ENCODE peak calls at places on chromosomes 11 and 22, in seven cellular contexts. One of them, this sample, is unnamed.

GRCh38 chr22:46122511-46122971 is 27.8 kb upstream of the PPARA start:
- DNase-seq in kidney glomerular epithelial cell: no peak
- DNase-seq in astrocyte: no peak
- DNase-seq in activated CD4-positive, CD25-positive, alpha-beta regulatory T cell treated with anti-CD3 and anti-CD28 coated beads, Interleukin-2, amount 50 U/mL, for 72 hours: peak
- DNase-seq in stimulated activated naive B cell treated with anti-CD40 and anti-IgM and Interleukin-4, amounts not matched to agents 10 μg/mL and 1 μg/mL and 100 μg/mL, for 72 hours: peak
- DNase-seq in OCI-M1: peak
- DNase-seq in AG20443: peak
- DNase-seq in this sample: peak

GRCh38 chr22:30435674-30436126 is 10.1 kb downstream of the MTFP1 start:
- DNase-seq in kidney glomerular epithelial cell: no peak
- DNase-seq in astrocyte: no peak
- DNase-seq in activated CD4-positive, CD25-positive, alpha-beta regulatory T cell treated with anti-CD3 and anti-CD28 coated beads, Interleukin-2, amount 50 U/mL, for 72 hours: peak
- DNase-seq in stimulated activated naive B cell treated with anti-CD40 and anti-IgM and Interleukin-4, amounts not matched to agents 10 μg/mL and 1 μg/mL and 100 μg/mL, for 72 hours: peak
- DNase-seq in OCI-M1: no peak
- DNase-seq in AG20443: no peak
- DNase-seq in this sample: no peak

GRCh38 chr11:8719260-8720190 is 36.9 kb downstream of the RPL27A start:
- DNase-seq in kidney glomerular epithelial cell: peak
- DNase-seq in astrocyte: peak
- DNase-seq in activated CD4-positive, CD25-positive, alpha-beta regulatory T cell treated with anti-CD3 and anti-CD28 coated beads, Interleukin-2, amount 50 U/mL, for 72 hours: no peak
- DNase-seq in stimulated activated naive B cell treated with anti-CD40 and anti-IgM and Interleukin-4, amounts not matched to agents 10 μg/mL and 1 μg/mL and 100 μg/mL, for 72 hours: no peak
- DNase-seq in OCI-M1: no peak
- DNase-seq in AG20443: peak
- DNase-seq in this sample: peak

GRCh38 chr22:49392247-49392646 is 435.4 kb downstream of the BRD1 start:
- DNase-seq in kidney glomerular epithelial cell: no peak
- DNase-seq in astrocyte: no peak
- DNase-seq in activated CD4-positive, CD25-positive, alpha-beta regulatory T cell treated with anti-CD3 and anti-CD28 coated beads, Interleukin-2, amount 50 U/mL, for 72 hours: no peak
- DNase-seq in stimulated activated naive B cell treated with anti-CD40 and anti-IgM and Interleukin-4, amounts not matched to agents 10 μg/mL and 1 μg/mL and 100 μg/mL, for 72 hours: no peak
- DNase-seq in OCI-M1: no peak
- DNase-seq in AG20443: no peak
- DNase-seq in this sample: no peak

GRCh38 chr11:126485021-126485781 is 129.7 kb downstream of the ST3GAL4 start:
- DNase-seq in kidney glomerular epithelial cell: no peak
- DNase-seq in astrocyte: peak
- DNase-seq in activated CD4-positive, CD25-positive, alpha-beta regulatory T cell treated with anti-CD3 and anti-CD28 coated beads, Interleukin-2, amount 50 U/mL, for 72 hours: no peak
- DNase-seq in stimulated activated naive B cell treated with anti-CD40 and anti-IgM and Interleukin-4, amounts not matched to agents 10 μg/mL and 1 μg/mL and 100 μg/mL, for 72 hours: peak
- DNase-seq in OCI-M1: peak
- DNase-seq in AG20443: peak
- DNase-seq in this sample: no peak

GRCh38 chr11:129375731-129376657 is at the start of gene BARX2:
- DNase-seq in kidney glomerular epithelial cell: peak
- DNase-seq in astrocyte: peak
- DNase-seq in activated CD4-positive, CD25-positive, alpha-beta regulatory T cell treated with anti-CD3 and anti-CD28 coated beads, Interleukin-2, amount 50 U/mL, for 72 hours: no peak
- DNase-seq in stimulated activated naive B cell treated with anti-CD40 and anti-IgM and Interleukin-4, amounts not matched to agents 10 μg/mL and 1 μg/mL and 100 μg/mL, for 72 hours: no peak
- DNase-seq in OCI-M1: no peak
- DNase-seq in AG20443: peak
- DNase-seq in this sample: peak

GRCh38 chr11:11780843-11781242 is 60.9 kb upstream of the USP47 start:
- DNase-seq in kidney glomerular epithelial cell: no peak
- DNase-seq in astrocyte: no peak
- DNase-seq in activated CD4-positive, CD25-positive, alpha-beta regulatory T cell treated with anti-CD3 and anti-CD28 coated beads, Interleukin-2, amount 50 U/mL, for 72 hours: no peak
- DNase-seq in stimulated activated naive B cell treated with anti-CD40 and anti-IgM and Interleukin-4, amounts not matched to agents 10 μg/mL and 1 μg/mL and 100 μg/mL, for 72 hours: no peak
- DNase-seq in OCI-M1: no peak
- DNase-seq in AG20443: no peak
- DNase-seq in this sample: no peak

GRCh38 chr22:40729284-40729683 is 50.0 kb downstream of the MCHR1 start:
- DNase-seq in kidney glomerular epithelial cell: no peak
- DNase-seq in astrocyte: no peak
- DNase-seq in activated CD4-positive, CD25-positive, alpha-beta regulatory T cell treated with anti-CD3 and anti-CD28 coated beads, Interleukin-2, amount 50 U/mL, for 72 hours: no peak
- DNase-seq in stimulated activated naive B cell treated with anti-CD40 and anti-IgM and Interleukin-4, amounts not matched to agents 10 μg/mL and 1 μg/mL and 100 μg/mL, for 72 hours: no peak
- DNase-seq in OCI-M1: no peak
- DNase-seq in AG20443: no peak
- DNase-seq in this sample: no peak

GRCh38 chr11:20251496-20251895 is 91.2 kb upstream of the DBX1 start:
- DNase-seq in kidney glomerular epithelial cell: no peak
- DNase-seq in astrocyte: no peak
- DNase-seq in activated CD4-positive, CD25-positive, alpha-beta regulatory T cell treated with anti-CD3 and anti-CD28 coated beads, Interleukin-2, amount 50 U/mL, for 72 hours: no peak
- DNase-seq in stimulated activated naive B cell treated with anti-CD40 and anti-IgM and Interleukin-4, amounts not matched to agents 10 μg/mL and 1 μg/mL and 100 μg/mL, for 72 hours: no peak
- DNase-seq in OCI-M1: no peak
- DNase-seq in AG20443: no peak
- DNase-seq in this sample: no peak

GRCh38 chr22:32013200-32013599 is 29.9 kb upstream of the SLC5A1 start:
- DNase-seq in kidney glomerular epithelial cell: no peak
- DNase-seq in astrocyte: no peak
- DNase-seq in activated CD4-positive, CD25-positive, alpha-beta regulatory T cell treated with anti-CD3 and anti-CD28 coated beads, Interleukin-2, amount 50 U/mL, for 72 hours: no peak
- DNase-seq in stimulated activated naive B cell treated with anti-CD40 and anti-IgM and Interleukin-4, amounts not matched to agents 10 μg/mL and 1 μg/mL and 100 μg/mL, for 72 hours: no peak
- DNase-seq in OCI-M1: no peak
- DNase-seq in AG20443: no peak
- DNase-seq in this sample: no peak

GRCh38 chr11:130144129-130144528 is 15.5 kb upstream of the ST14 start:
- DNase-seq in kidney glomerular epithelial cell: no peak
- DNase-seq in astrocyte: no peak
- DNase-seq in activated CD4-positive, CD25-positive, alpha-beta regulatory T cell treated with anti-CD3 and anti-CD28 coated beads, Interleukin-2, amount 50 U/mL, for 72 hours: no peak
- DNase-seq in stimulated activated naive B cell treated with anti-CD40 and anti-IgM and Interleukin-4, amounts not matched to agents 10 μg/mL and 1 μg/mL and 100 μg/mL, for 72 hours: no peak
- DNase-seq in OCI-M1: no peak
- DNase-seq in AG20443: no peak
- DNase-seq in this sample: no peak

GRCh38 chr11:6258571-6258998 is 1.1 kb upstream of the CCKBR start:
- DNase-seq in kidney glomerular epithelial cell: no peak
- DNase-seq in astrocyte: no peak
- DNase-seq in activated CD4-positive, CD25-positive, alpha-beta regulatory T cell treated with anti-CD3 and anti-CD28 coated beads, Interleukin-2, amount 50 U/mL, for 72 hours: no peak
- DNase-seq in stimulated activated naive B cell treated with anti-CD40 and anti-IgM and Interleukin-4, amounts not matched to agents 10 μg/mL and 1 μg/mL and 100 μg/mL, for 72 hours: no peak
- DNase-seq in OCI-M1: no peak
- DNase-seq in AG20443: no peak
- DNase-seq in this sample: no peak

GRCh38 chr11:106986261-106986660 is 32.0 kb downstream of the GUCY1A2 start:
- DNase-seq in kidney glomerular epithelial cell: no peak
- DNase-seq in astrocyte: peak
- DNase-seq in activated CD4-positive, CD25-positive, alpha-beta regulatory T cell treated with anti-CD3 and anti-CD28 coated beads, Interleukin-2, amount 50 U/mL, for 72 hours: no peak
- DNase-seq in stimulated activated naive B cell treated with anti-CD40 and anti-IgM and Interleukin-4, amounts not matched to agents 10 μg/mL and 1 μg/mL and 100 μg/mL, for 72 hours: no peak
- DNase-seq in OCI-M1: no peak
- DNase-seq in AG20443: peak
- DNase-seq in this sample: peak

GRCh38 chr11:104799251-104799650 is 99.0 kb downstream of the CASP12 start:
- DNase-seq in kidney glomerular epithelial cell: no peak
- DNase-seq in astrocyte: no peak
- DNase-seq in activated CD4-positive, CD25-positive, alpha-beta regulatory T cell treated with anti-CD3 and anti-CD28 coated beads, Interleukin-2, amount 50 U/mL, for 72 hours: no peak
- DNase-seq in stimulated activated naive B cell treated with anti-CD40 and anti-IgM and Interleukin-4, amounts not matched to agents 10 μg/mL and 1 μg/mL and 100 μg/mL, for 72 hours: no peak
- DNase-seq in OCI-M1: peak
- DNase-seq in AG20443: no peak
- DNase-seq in this sample: no peak

GRCh38 chr11:122781378-122782040 is 56.8 kb upstream of the CRTAM start:
- DNase-seq in kidney glomerular epithelial cell: peak
- DNase-seq in astrocyte: peak
- DNase-seq in activated CD4-positive, CD25-positive, alpha-beta regulatory T cell treated with anti-CD3 and anti-CD28 coated beads, Interleukin-2, amount 50 U/mL, for 72 hours: peak
- DNase-seq in stimulated activated naive B cell treated with anti-CD40 and anti-IgM and Interleukin-4, amounts not matched to agents 10 μg/mL and 1 μg/mL and 100 μg/mL, for 72 hours: peak
- DNase-seq in OCI-M1: peak
- DNase-seq in AG20443: peak
- DNase-seq in this sample: peak

GRCh38 chr22:29342577-29343312 is 27.2 kb upstream of the RASL10A start:
- DNase-seq in kidney glomerular epithelial cell: no peak
- DNase-seq in astrocyte: no peak
- DNase-seq in activated CD4-positive, CD25-positive, alpha-beta regulatory T cell treated with anti-CD3 and anti-CD28 coated beads, Interleukin-2, amount 50 U/mL, for 72 hours: no peak
- DNase-seq in stimulated activated naive B cell treated with anti-CD40 and anti-IgM and Interleukin-4, amounts not matched to agents 10 μg/mL and 1 μg/mL and 100 μg/mL, for 72 hours: no peak
- DNase-seq in OCI-M1: no peak
- DNase-seq in AG20443: no peak
- DNase-seq in this sample: no peak

GRCh38 chr11:70072471-70073187 is 5.5 kb upstream of the ANO1 start:
- DNase-seq in kidney glomerular epithelial cell: no peak
- DNase-seq in astrocyte: no peak
- DNase-seq in activated CD4-positive, CD25-positive, alpha-beta regulatory T cell treated with anti-CD3 and anti-CD28 coated beads, Interleukin-2, amount 50 U/mL, for 72 hours: no peak
- DNase-seq in stimulated activated naive B cell treated with anti-CD40 and anti-IgM and Interleukin-4, amounts not matched to agents 10 μg/mL and 1 μg/mL and 100 μg/mL, for 72 hours: no peak
- DNase-seq in OCI-M1: no peak
- DNase-seq in AG20443: no peak
- DNase-seq in this sample: no peak

GRCh38 chr22:26477341-26477731 is 6.2 kb downstream of the HPS4 start:
- DNase-seq in kidney glomerular epithelial cell: no peak
- DNase-seq in astrocyte: no peak
- DNase-seq in activated CD4-positive, CD25-positive, alpha-beta regulatory T cell treated with anti-CD3 and anti-CD28 coated beads, Interleukin-2, amount 50 U/mL, for 72 hours: no peak
- DNase-seq in stimulated activated naive B cell treated with anti-CD40 and anti-IgM and Interleukin-4, amounts not matched to agents 10 μg/mL and 1 μg/mL and 100 μg/mL, for 72 hours: no peak
- DNase-seq in OCI-M1: no peak
- DNase-seq in AG20443: no peak
- DNase-seq in this sample: no peak

GRCh38 chr22:36872866-36873498 is 12.2 kb downstream of the NCF4 start:
- DNase-seq in kidney glomerular epithelial cell: no peak
- DNase-seq in astrocyte: no peak
- DNase-seq in activated CD4-positive, CD25-positive, alpha-beta regulatory T cell treated with anti-CD3 and anti-CD28 coated beads, Interleukin-2, amount 50 U/mL, for 72 hours: no peak
- DNase-seq in stimulated activated naive B cell treated with anti-CD40 and anti-IgM and Interleukin-4, amounts not matched to agents 10 μg/mL and 1 μg/mL and 100 μg/mL, for 72 hours: no peak
- DNase-seq in OCI-M1: no peak
- DNase-seq in AG20443: no peak
- DNase-seq in this sample: no peak

GRCh38 chr22:50686794-50687193 is 14.2 kb downstream of the SHANK3 start:
- DNase-seq in kidney glomerular epithelial cell: no peak
- DNase-seq in astrocyte: no peak
- DNase-seq in activated CD4-positive, CD25-positive, alpha-beta regulatory T cell treated with anti-CD3 and anti-CD28 coated beads, Interleukin-2, amount 50 U/mL, for 72 hours: no peak
- DNase-seq in stimulated activated naive B cell treated with anti-CD40 and anti-IgM and Interleukin-4, amounts not matched to agents 10 μg/mL and 1 μg/mL and 100 μg/mL, for 72 hours: no peak
- DNase-seq in OCI-M1: no peak
- DNase-seq in AG20443: no peak
- DNase-seq in this sample: no peak